ENCODE peak calls at places on chromosomes 6 and 20, in four cellular contexts. B, U, V and W are unnamed samples.

GRCh38 chr6:137269347-137269746 is 50.2 kb upstream of the IFNGR1 start:
- DNase-seq in B (no peak), U (no peak), V (no peak), W (no peak)

GRCh38 chr6:150134280-150134920 is 8.4 kb upstream of the PPP1R14C start:
- DNase-seq in B (no peak), U (no peak), V (peak; percentile 85), W (peak; percentile 84)

GRCh38 chr20:23881371-23881770 is 1.8 kb upstream of the CST5 start:
- DNase-seq in B (no peak), U (no peak), V (no peak), W (no peak)

GRCh38 chr20:15138548-15139126 is 801.2 kb upstream of the FLRT3 start:
- DNase-seq in B (no peak), U (no peak), V (no peak), W (no peak)

GRCh38 chr20:9112541-9113515 is 43.9 kb downstream of the PLCB4 start:
- DNase-seq in B (no peak), U (peak; percentile 90), V (no peak), W (no peak)

GRCh38 chr6:139376054-139376355 is 1.6 kb upstream of the CITED2 start:
- DNase-seq in B (peak; percentile 74), U (peak; percentile 79), V (no peak), W (no peak)

GRCh38 chr6:26172496-26172958 is 85.3 kb downstream of the HFE start:
- DNase-seq in B (no peak), U (peak; percentile 57), V (peak; percentile 49), W (peak; percentile 72)

GRCh38 chr6:43600595-43600994 is 24.6 kb downstream of the POLH start:
- DNase-seq in B (no peak), U (no peak), V (no peak), W (no peak)

GRCh38 chr6:56579155-56579851 is 63.4 kb downstream of the DST start:
- DNase-seq in B (no peak), U (no peak), V (no peak), W (no peak)

GRCh38 chr20:62646851-62647520 is 4.7 kb downstream of the SLCO4A1 start:
- DNase-seq in B (no peak), U (no peak), V (peak; percentile 78), W (peak; percentile 83)

GRCh38 chr6:111406200-111406711 is 76.8 kb downstream of the REV3L start:
- DNase-seq in B (no peak), U (no peak), V (no peak), W (peak; percentile 31)

GRCh38 chr6:140623498-140623897 is 1249.0 kb upstream of the CITED2 start:
- DNase-seq in B (no peak), U (peak; percentile 73), V (no peak), W (no peak)

GRCh38 chr6:140979642-140980091 is 1153.1 kb upstream of the GJE1 start:
- DNase-seq in B (peak; percentile 75), U (peak; percentile 97), V (no peak), W (no peak)

GRCh38 chr6:168841609-168842278 is 400.8 kb downstream of the SMOC2 start:
- DNase-seq in B (no peak), U (no peak), V (no peak), W (no peak)

GRCh38 chr20:39822667-39823066 is 860.5 kb downstream of the DHX35 start:
- DNase-seq in B (no peak), U (peak; percentile 30), V (no peak), W (no peak)

GRCh38 chr6:152529364-152529763 is 107.8 kb downstream of the SYNE1 start:
- DNase-seq in B (no peak), U (peak; percentile 1), V (no peak), W (no peak)

GRCh38 chr6:25333471-25333870 is 54.3 kb downstream of the CARMIL1 start:
- DNase-seq in B (no peak), U (no peak), V (no peak), W (no peak)

GRCh38 chr6:38495922-38496635 is 143.7 kb downstream of the BTBD9 start:
- DNase-seq in B (no peak), U (no peak), V (no peak), W (no peak)

GRCh38 chr6:100134703-100135102 is 140.7 kb upstream of the MCHR2 start:
- DNase-seq in B (no peak), U (peak; percentile 26), V (no peak), W (no peak)

GRCh38 chr6:170296746-170297576 is 6.1 kb upstream of the DLL1 start:
- DNase-seq in B (peak; percentile 56), U (no peak), V (no peak), W (no peak)

GRCh38 chr20:47610945-47611250 is 109.2 kb downstream of the NCOA3 start:
- DNase-seq in B (no peak), U (no peak), V (no peak), W (no peak)

GRCh38 chr6:23445157-23445710 is 680.8 kb upstream of the NRSN1 start:
- DNase-seq in B (no peak), U (peak; percentile 59), V (no peak), W (no peak)

GRCh38 chr6:23441813-23442212 is 684.2 kb upstream of the NRSN1 start:
- DNase-seq in B (no peak), U (no peak), V (no peak), W (no peak)

DNA sequence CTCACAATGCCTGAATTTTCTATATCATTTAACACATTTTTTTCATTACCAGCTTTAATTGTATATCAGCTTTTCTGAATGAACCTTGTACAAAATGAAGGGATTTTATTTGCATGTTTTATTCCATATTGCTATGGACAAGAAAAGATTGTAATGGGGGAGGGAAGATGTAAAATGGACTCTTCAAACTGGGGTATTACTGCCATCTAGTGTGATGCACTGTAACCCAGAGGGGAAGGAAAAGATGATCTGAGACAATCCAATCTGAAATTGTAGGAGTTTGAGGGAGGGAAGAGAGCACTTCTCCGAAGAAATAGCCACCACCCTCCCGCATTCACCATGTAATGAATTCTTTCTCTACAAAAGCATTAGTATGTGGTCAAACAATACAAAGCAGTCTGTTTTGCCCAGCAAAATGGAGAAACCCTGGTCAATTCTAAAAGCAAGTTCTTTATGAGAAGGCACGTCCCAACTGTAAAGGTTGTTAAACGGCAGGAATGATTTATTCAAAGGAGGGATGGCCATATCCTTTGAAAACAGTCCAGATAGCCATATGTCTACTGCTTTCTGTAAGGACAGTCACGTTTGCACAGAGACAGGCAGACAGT is 679.5 kb upstream of the NRSN1 start:
- DNase-seq in B (no peak), U (peak; percentile 63), V (no peak), W (no peak)
- H3K4me3 ChIP-seq in B (no peak overlapping the region), U (no peak overlapping the region), V (no peak overlapping the region), W (no peak overlapping the region)

DNA sequence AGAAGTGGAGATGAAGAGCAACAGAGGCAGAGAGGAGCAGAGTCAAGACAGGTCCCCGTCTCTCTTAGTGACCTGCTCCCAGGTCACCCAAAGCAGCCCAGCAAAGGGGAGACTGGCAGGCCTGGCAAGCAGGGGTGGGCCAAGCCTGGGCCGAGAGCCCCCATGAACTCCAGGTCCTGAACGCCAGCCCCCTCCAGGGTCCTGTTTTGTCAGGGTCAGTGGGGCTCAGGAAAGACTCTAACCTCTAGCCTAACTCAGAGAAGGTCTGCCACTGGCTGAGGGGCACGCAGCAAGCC is 1.2 kb downstream of the NECAB3 start:
- DNase-seq in B (no peak), U (no peak), V (no peak), W (no peak)
- H3K4me3 ChIP-seq in B (peak overlapping the region; percentile 67), U (peak overlapping the region; percentile 56), V (peak overlapping the region; percentile 84), W (peak overlapping the region; percentile 90)

GRCh38 chr6:16270178-16270794 is 31.9 kb downstream of the GMPR start:
- DNase-seq in B (no peak), U (no peak), V (no peak), W (no peak)
- H3K4me3 ChIP-seq in B (no peak overlapping the region), U (no peak overlapping the region), V (no peak overlapping the region), W (no peak overlapping the region)

DNA sequence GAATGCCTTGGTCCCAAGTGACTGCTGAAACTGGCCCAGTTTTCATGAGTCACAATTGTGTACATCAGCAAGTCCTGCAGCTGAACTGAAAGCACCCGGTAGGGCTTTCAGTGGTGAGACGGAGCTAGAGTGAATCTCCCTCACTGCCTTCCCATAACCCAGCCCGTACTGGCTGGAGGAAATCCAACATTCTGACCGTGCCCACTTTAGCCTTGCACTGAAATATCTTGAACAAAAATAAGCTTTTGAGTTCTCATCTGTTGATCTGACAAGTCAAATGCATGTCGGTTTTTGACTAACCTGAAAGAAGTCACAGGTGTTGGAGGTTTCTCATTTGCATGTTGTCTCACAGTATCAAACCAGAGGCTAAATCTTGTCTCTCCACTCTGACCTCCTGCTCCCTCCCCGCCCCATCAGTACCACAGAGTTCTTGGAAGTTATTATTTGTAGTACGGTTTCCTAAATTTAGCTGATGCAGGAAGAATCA is 35.9 kb downstream of the DUSP22 start:
- DNase-seq in B (no peak), U (peak; percentile 91), V (peak; percentile 79), W (peak; percentile 27)
- H3K4me3 ChIP-seq in B (no peak overlapping the region), U (no peak overlapping the region), V (no peak overlapping the region), W (no peak overlapping the region)

GRCh38 chr6:149033454-149034241 is 283.9 kb upstream of the TAB2 start:
- DNase-seq in B (no peak), U (no peak), V (no peak), W (no peak)
- H3K4me3 ChIP-seq in B (no peak overlapping the region), U (no peak overlapping the region), V (no peak overlapping the region), W (no peak overlapping the region)

GRCh38 chr20:50469324-50469723 is 40.9 kb upstream of the PTPN1 start:
- DNase-seq in B (no peak), U (no peak), V (no peak), W (no peak)

GRCh38 chr20:50471231-50471630 is 39.0 kb upstream of the PTPN1 start:
- DNase-seq in B (no peak), U (no peak), V (no peak), W (no peak)

GRCh38 chr20:50469796-50470195 is 40.4 kb upstream of the PTPN1 start:
- DNase-seq in B (no peak), U (no peak), V (no peak), W (no peak)

GRCh38 chr20:50468378-50468798 is 41.8 kb upstream of the PTPN1 start:
- DNase-seq in B (no peak), U (no peak), V (no peak), W (no peak)

GRCh38 chr20:50470249-50470858 is 39.8 kb upstream of the PTPN1 start:
- DNase-seq in B (no peak), U (peak; percentile 46), V (no peak), W (no peak)
- H3K4me3 ChIP-seq in B (no peak overlapping the region), U (no peak overlapping the region), V (no peak overlapping the region), W (no peak overlapping the region)

DNA sequence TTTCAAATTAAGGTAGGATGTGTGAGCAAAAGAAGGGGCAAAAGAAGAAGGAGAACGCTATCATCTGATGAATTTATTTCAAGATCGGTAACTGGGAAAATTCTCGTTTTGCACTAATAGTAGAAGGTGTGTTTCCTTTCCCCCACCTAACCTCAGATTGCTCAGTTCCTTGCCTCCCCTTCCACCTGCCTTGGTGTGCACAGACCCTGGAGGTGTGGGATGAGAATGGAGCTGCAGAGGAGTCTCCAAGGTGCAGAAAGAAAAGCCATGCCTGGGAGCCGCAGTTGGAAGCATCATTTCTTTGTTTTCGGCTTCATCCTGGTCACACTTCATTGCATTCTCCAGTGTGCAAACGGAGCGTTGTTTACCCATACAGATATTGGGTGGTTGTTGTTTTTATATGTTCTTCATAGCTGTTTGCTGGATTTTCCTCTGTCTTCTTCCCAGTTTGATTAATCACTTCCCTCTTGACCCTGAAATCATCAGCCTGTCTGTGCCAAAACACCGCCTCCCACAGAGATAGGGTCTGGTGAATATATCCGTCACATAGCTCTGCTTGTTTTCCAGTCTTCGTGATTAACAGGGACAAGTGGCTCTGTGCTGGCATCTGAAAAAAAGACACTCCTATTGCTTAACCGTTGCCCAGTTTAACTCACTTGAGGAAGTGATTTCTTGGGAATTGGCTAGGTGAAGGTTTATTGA is 40.2 kb upstream of the NEDD9 start:
- DNase-seq in B (no peak), U (peak; percentile 16), V (no peak), W (peak; percentile 69)
- H3K4me3 ChIP-seq in B (no peak overlapping the region), U (no peak overlapping the region), V (peak overlapping the region; percentile 5), W (no peak overlapping the region)